ENCODE peak calls at places on chromosomes 1 and 21, in seven cellular contexts. One of them, this sample, is unnamed.

GRCh38 chr1:47402591-47402990 is 13.5 kb upstream of the FOXE3 start:
- DNase-seq in endothelial cell of umbilical vein: no peak
- DNase-seq in fibroblast of lung: no peak
- DNase-seq in astrocyte of the spinal cord: no peak
- DNase-seq in nephron progenitor cell: no peak
- DNase-seq in GM06990: no peak
- DNase-seq in left ventricle myocardium inferior: no peak
- DNase-seq in this sample: no peak

GRCh38 chr1:77757616-77758015 is 2.0 kb downstream of the USP33 start:
- DNase-seq in endothelial cell of umbilical vein: no peak
- DNase-seq in GM06990: no peak
- DNase-seq in left ventricle myocardium inferior: no peak
- DNase-seq in astrocyte of the spinal cord: no peak
- DNase-seq in fibroblast of lung: peak; percentile 12
- DNase-seq in nephron progenitor cell: no peak
- DNase-seq in this sample: no peak

GRCh38 chr1:204326891-204327290 is 32.8 kb downstream of the PLEKHA6 start:
- DNase-seq in GM06990: no peak
- DNase-seq in astrocyte of the spinal cord: no peak
- DNase-seq in fibroblast of lung: no peak
- DNase-seq in left ventricle myocardium inferior: no peak
- DNase-seq in endothelial cell of umbilical vein: no peak
- DNase-seq in nephron progenitor cell: no peak
- DNase-seq in this sample: no peak

GRCh38 chr1:69082312-69082711 is 485.4 kb upstream of the LRRC7 start:
- DNase-seq in endothelial cell of umbilical vein: no peak
- DNase-seq in nephron progenitor cell: no peak
- DNase-seq in left ventricle myocardium inferior: no peak
- DNase-seq in fibroblast of lung: no peak
- DNase-seq in GM06990: no peak
- DNase-seq in astrocyte of the spinal cord: no peak
- DNase-seq in this sample: no peak

GRCh38 chr1:35769759-35770446 is at the start of gene CLSPN:
- DNase-seq in endothelial cell of umbilical vein: peak; percentile 97
- DNase-seq in astrocyte of the spinal cord: peak; percentile 96
- DNase-seq in GM06990: peak; percentile 96
- DNase-seq in nephron progenitor cell: peak; percentile 98
- DNase-seq in left ventricle myocardium inferior: peak; percentile 94
- DNase-seq in fibroblast of lung: peak; percentile 94
- DNase-seq in this sample: peak; percentile 95

GRCh38 chr21:35072960-35073359 is 23.9 kb upstream of the RUNX1 start:
- DNase-seq in left ventricle myocardium inferior: peak; percentile 37
- DNase-seq in fibroblast of lung: no peak
- DNase-seq in endothelial cell of umbilical vein: peak; percentile 60
- DNase-seq in astrocyte of the spinal cord: peak; percentile 56
- DNase-seq in nephron progenitor cell: no peak
- DNase-seq in GM06990: no peak
- DNase-seq in this sample: no peak

GRCh38 chr1:152048641-152048970 is 11.8 kb upstream of the S100A11 start:
- DNase-seq in GM06990: no peak
- DNase-seq in left ventricle myocardium inferior: no peak
- DNase-seq in endothelial cell of umbilical vein: no peak
- DNase-seq in fibroblast of lung: no peak
- DNase-seq in astrocyte of the spinal cord: no peak
- DNase-seq in nephron progenitor cell: no peak
- DNase-seq in this sample: no peak

GRCh38 chr1:32307313-32307712 is 15.4 kb downstream of the HDAC1 start:
- DNase-seq in nephron progenitor cell: no peak
- DNase-seq in astrocyte of the spinal cord: no peak
- DNase-seq in endothelial cell of umbilical vein: no peak
- DNase-seq in GM06990: no peak
- DNase-seq in fibroblast of lung: peak; percentile 34
- DNase-seq in left ventricle myocardium inferior: no peak
- DNase-seq in this sample: no peak

GRCh38 chr1:203271018-203271743 is 34.1 kb upstream of the BTG2 start:
- DNase-seq in left ventricle myocardium inferior: peak; percentile 44
- DNase-seq in fibroblast of lung: peak; percentile 74
- DNase-seq in GM06990: no peak
- DNase-seq in nephron progenitor cell: no peak
- DNase-seq in endothelial cell of umbilical vein: peak; percentile 62
- DNase-seq in astrocyte of the spinal cord: peak; percentile 60
- DNase-seq in this sample: no peak

GRCh38 chr1:232713785-232714184 is 83.9 kb upstream of the SIPA1L2 start:
- DNase-seq in GM06990: no peak
- DNase-seq in left ventricle myocardium inferior: no peak
- DNase-seq in endothelial cell of umbilical vein: no peak
- DNase-seq in astrocyte of the spinal cord: no peak
- DNase-seq in fibroblast of lung: no peak
- DNase-seq in nephron progenitor cell: no peak
- DNase-seq in this sample: no peak

GRCh38 chr21:45318556-45319341 is 31.1 kb upstream of the POFUT2 start:
- DNase-seq in endothelial cell of umbilical vein: peak; percentile 93
- DNase-seq in fibroblast of lung: peak; percentile 52
- DNase-seq in left ventricle myocardium inferior: peak; percentile 85
- DNase-seq in astrocyte of the spinal cord: no peak
- DNase-seq in GM06990: no peak
- DNase-seq in nephron progenitor cell: peak; percentile 56
- DNase-seq in this sample: no peak

GRCh38 chr21:45417256-45417950 is 12.4 kb downstream of the COL18A1 start:
- DNase-seq in GM06990: no peak
- DNase-seq in astrocyte of the spinal cord: peak; percentile 35
- DNase-seq in fibroblast of lung: peak; percentile 44
- DNase-seq in nephron progenitor cell: no peak
- DNase-seq in endothelial cell of umbilical vein: no peak
- DNase-seq in left ventricle myocardium inferior: peak; percentile 13
- DNase-seq in this sample: no peak

GRCh38 chr1:221100196-221100950 is 221.1 kb downstream of the HLX start:
- DNase-seq in left ventricle myocardium inferior: no peak
- DNase-seq in endothelial cell of umbilical vein: peak; percentile 66
- DNase-seq in astrocyte of the spinal cord: peak; percentile 85
- DNase-seq in nephron progenitor cell: no peak
- DNase-seq in fibroblast of lung: peak; percentile 90
- DNase-seq in GM06990: no peak
- DNase-seq in this sample: no peak

GRCh38 chr1:198741744-198742143 is 102.9 kb downstream of the PTPRC start:
- DNase-seq in left ventricle myocardium inferior: no peak
- DNase-seq in fibroblast of lung: peak; percentile 42
- DNase-seq in GM06990: no peak
- DNase-seq in endothelial cell of umbilical vein: no peak
- DNase-seq in astrocyte of the spinal cord: peak; percentile 69
- DNase-seq in nephron progenitor cell: no peak
- DNase-seq in this sample: no peak

GRCh38 chr21:17441370-17441769 is 71.5 kb upstream of the CXADR start:
- DNase-seq in astrocyte of the spinal cord: peak; percentile 38
- DNase-seq in left ventricle myocardium inferior: no peak
- DNase-seq in nephron progenitor cell: no peak
- DNase-seq in endothelial cell of umbilical vein: no peak
- DNase-seq in fibroblast of lung: peak; percentile 19
- DNase-seq in GM06990: no peak
- DNase-seq in this sample: no peak

GRCh38 chr1:22208265-22208972 is 65.5 kb upstream of the WNT4 start:
- DNase-seq in GM06990: no peak
- DNase-seq in left ventricle myocardium inferior: no peak
- DNase-seq in endothelial cell of umbilical vein: no peak
- DNase-seq in fibroblast of lung: no peak
- DNase-seq in nephron progenitor cell: peak; percentile 42
- DNase-seq in astrocyte of the spinal cord: no peak
- DNase-seq in this sample: no peak

GRCh38 chr1:115289940-115290339 is 48.1 kb downstream of the NGF start:
- DNase-seq in GM06990: no peak
- DNase-seq in astrocyte of the spinal cord: no peak
- DNase-seq in nephron progenitor cell: no peak
- DNase-seq in fibroblast of lung: no peak
- DNase-seq in endothelial cell of umbilical vein: no peak
- DNase-seq in left ventricle myocardium inferior: no peak
- DNase-seq in this sample: no peak

GRCh38 chr1:54812801-54813478 is 11.8 kb upstream of the TTC22 start:
- DNase-seq in GM06990: peak; percentile 41
- DNase-seq in fibroblast of lung: no peak
- DNase-seq in endothelial cell of umbilical vein: no peak
- DNase-seq in nephron progenitor cell: no peak
- DNase-seq in astrocyte of the spinal cord: no peak
- DNase-seq in left ventricle myocardium inferior: no peak
- DNase-seq in this sample: no peak

GRCh38 chr21:42164064-42164789 is 54.7 kb upstream of the ABCG1 start:
- DNase-seq in nephron progenitor cell: peak; percentile 37
- DNase-seq in fibroblast of lung: no peak
- DNase-seq in endothelial cell of umbilical vein: peak; percentile 53
- DNase-seq in GM06990: no peak
- DNase-seq in left ventricle myocardium inferior: peak; percentile 61
- DNase-seq in astrocyte of the spinal cord: no peak
- DNase-seq in this sample: no peak
- TF ChIP-seq CTCF in nephron progenitor cell: peak; percentile 23
- TF ChIP-seq CTCF in fibroblast of lung: no peak
- TF ChIP-seq CTCF in endothelial cell of umbilical vein: peak; percentile 64
- TF ChIP-seq CTCF in GM06990: peak; percentile 74
- TF ChIP-seq CTCF in left ventricle myocardium inferior: peak; percentile 78
- TF ChIP-seq CTCF in astrocyte of the spinal cord: peak; percentile 30
- TF ChIP-seq CTCF in this sample: peak; percentile 42

GRCh38 chr1:179293340-179294327 is at the start of gene SOAT1:
- DNase-seq in nephron progenitor cell: peak; percentile 97
- DNase-seq in fibroblast of lung: peak; percentile 90
- DNase-seq in GM06990: peak; percentile 95
- DNase-seq in left ventricle myocardium inferior: peak; percentile 96
- DNase-seq in astrocyte of the spinal cord: peak; percentile 92
- DNase-seq in endothelial cell of umbilical vein: peak; percentile 91
- DNase-seq in this sample: peak; percentile 89
- TF ChIP-seq CTCF in nephron progenitor cell: peak; percentile 9
- TF ChIP-seq CTCF in fibroblast of lung: peak; percentile 3
- TF ChIP-seq CTCF in GM06990: peak; percentile 19
- TF ChIP-seq CTCF in left ventricle myocardium inferior: no peak
- TF ChIP-seq CTCF in astrocyte of the spinal cord: peak; percentile 17
- TF ChIP-seq CTCF in endothelial cell of umbilical vein: peak; percentile 4
- TF ChIP-seq CTCF in this sample: peak; percentile 31

DNA sequence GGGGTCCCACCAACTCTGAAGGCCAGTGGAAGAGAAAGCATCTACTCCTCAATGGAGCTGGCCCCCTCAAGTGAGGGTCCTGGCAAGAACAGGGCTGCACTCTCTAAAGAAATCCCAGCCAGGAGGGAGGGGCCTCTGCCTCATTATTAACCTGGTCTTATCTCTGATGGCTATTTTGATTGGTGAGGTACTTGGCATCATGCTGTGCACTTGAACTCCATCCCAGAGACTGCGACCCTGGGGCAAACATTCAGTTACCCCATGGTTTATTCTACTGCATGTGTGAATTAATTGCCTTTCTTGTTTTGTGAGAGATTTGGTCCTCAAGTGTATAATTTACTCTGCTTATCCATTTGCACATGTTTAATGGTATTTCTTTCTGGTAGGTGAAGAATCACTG is 55.0 kb upstream of the ETV3 start:
- DNase-seq in nephron progenitor cell: no peak
- DNase-seq in left ventricle myocardium inferior: no peak
- DNase-seq in astrocyte of the spinal cord: no peak
- DNase-seq in endothelial cell of umbilical vein: no peak
- DNase-seq in fibroblast of lung: no peak
- DNase-seq in GM06990: no peak
- DNase-seq in this sample: no peak
- TF ChIP-seq CTCF in nephron progenitor cell: no peak
- TF ChIP-seq CTCF in left ventricle myocardium inferior: no peak
- TF ChIP-seq CTCF in astrocyte of the spinal cord: no peak
- TF ChIP-seq CTCF in endothelial cell of umbilical vein: no peak
- TF ChIP-seq CTCF in fibroblast of lung: no peak
- TF ChIP-seq CTCF in GM06990: no peak
- TF ChIP-seq CTCF in this sample: no peak

GRCh38 chr1:11594222-11594621 is 60.0 kb downstream of the FBXO2 start:
- DNase-seq in endothelial cell of umbilical vein: no peak
- DNase-seq in GM06990: no peak
- DNase-seq in left ventricle myocardium inferior: no peak
- DNase-seq in astrocyte of the spinal cord: no peak
- DNase-seq in nephron progenitor cell: peak; percentile 41
- DNase-seq in fibroblast of lung: peak; percentile 14
- DNase-seq in this sample: no peak
- TF ChIP-seq CTCF in endothelial cell of umbilical vein: no peak
- TF ChIP-seq CTCF in GM06990: no peak
- TF ChIP-seq CTCF in left ventricle myocardium inferior: no peak
- TF ChIP-seq CTCF in astrocyte of the spinal cord: peak; percentile 14
- TF ChIP-seq CTCF in nephron progenitor cell: peak; percentile 47
- TF ChIP-seq CTCF in fibroblast of lung: no peak
- TF ChIP-seq CTCF in this sample: peak; percentile 52

GRCh38 chr1:23592209-23592905 is 33.1 kb upstream of the ID3 start:
- DNase-seq in endothelial cell of umbilical vein: no peak
- DNase-seq in nephron progenitor cell: no peak
- DNase-seq in left ventricle myocardium inferior: no peak
- DNase-seq in fibroblast of lung: no peak
- DNase-seq in GM06990: peak; percentile 62
- DNase-seq in astrocyte of the spinal cord: no peak
- DNase-seq in this sample: no peak
- TF ChIP-seq CTCF in endothelial cell of umbilical vein: no peak
- TF ChIP-seq CTCF in nephron progenitor cell: no peak
- TF ChIP-seq CTCF in left ventricle myocardium inferior: no peak
- TF ChIP-seq CTCF in fibroblast of lung: no peak
- TF ChIP-seq CTCF in GM06990: no peak
- TF ChIP-seq CTCF in astrocyte of the spinal cord: no peak
- TF ChIP-seq CTCF in this sample: no peak

GRCh38 chr1:87167855-87168630 is 160.6 kb upstream of the LMO4 start:
- DNase-seq in fibroblast of lung: no peak
- DNase-seq in astrocyte of the spinal cord: peak; percentile 4
- DNase-seq in GM06990: no peak
- DNase-seq in endothelial cell of umbilical vein: no peak
- DNase-seq in left ventricle myocardium inferior: no peak
- DNase-seq in nephron progenitor cell: no peak
- DNase-seq in this sample: no peak
- TF ChIP-seq CTCF in fibroblast of lung: no peak
- TF ChIP-seq CTCF in astrocyte of the spinal cord: peak; percentile 25
- TF ChIP-seq CTCF in GM06990: peak; percentile 20
- TF ChIP-seq CTCF in endothelial cell of umbilical vein: no peak
- TF ChIP-seq CTCF in left ventricle myocardium inferior: no peak
- TF ChIP-seq CTCF in nephron progenitor cell: no peak
- TF ChIP-seq CTCF in this sample: peak; percentile 36

DNA sequence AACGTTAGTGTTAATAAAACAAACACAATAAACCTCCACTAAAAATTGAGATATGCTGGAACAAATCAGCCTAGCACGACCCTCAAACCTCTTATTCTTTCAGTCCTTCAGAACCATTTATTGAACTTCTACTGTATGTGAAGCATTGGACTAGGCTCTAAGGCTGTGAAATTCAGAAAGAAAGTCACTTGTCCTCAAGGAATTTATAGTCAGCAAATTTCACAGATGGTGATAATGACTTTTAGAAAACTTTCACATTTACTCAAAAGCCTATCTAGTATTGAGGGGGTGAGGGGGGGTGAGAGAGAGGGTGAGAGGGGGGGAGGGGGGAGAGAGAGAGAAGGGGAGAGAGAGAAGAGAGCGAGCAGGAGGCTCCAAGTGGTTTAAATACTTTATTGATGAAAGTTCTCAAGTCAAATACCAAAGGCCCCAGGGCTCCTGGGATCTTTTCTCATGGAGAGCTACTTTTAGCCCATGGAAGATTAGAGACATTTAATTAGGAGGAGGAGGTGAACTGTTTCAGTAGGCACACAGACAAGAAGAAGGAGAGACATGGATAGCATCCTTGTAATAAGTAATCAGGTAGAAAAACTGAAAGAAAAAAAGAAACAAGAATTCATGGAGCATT is 66.3 kb upstream of the SSX2IP start:
- DNase-seq in nephron progenitor cell: no peak
- DNase-seq in astrocyte of the spinal cord: no peak
- DNase-seq in GM06990: no peak
- DNase-seq in left ventricle myocardium inferior: no peak
- DNase-seq in fibroblast of lung: peak; percentile 17
- DNase-seq in endothelial cell of umbilical vein: no peak
- DNase-seq in this sample: no peak
- TF ChIP-seq CTCF in nephron progenitor cell: no peak
- TF ChIP-seq CTCF in astrocyte of the spinal cord: no peak
- TF ChIP-seq CTCF in GM06990: no peak
- TF ChIP-seq CTCF in left ventricle myocardium inferior: no peak
- TF ChIP-seq CTCF in fibroblast of lung: no peak
- TF ChIP-seq CTCF in endothelial cell of umbilical vein: no peak
- TF ChIP-seq CTCF in this sample: no peak

This sample was measured in progenitor cell of endocrine pancreas.